ENCODE peak calls at places on chromosomes 3 and 15, in seven cellular contexts. C is dermis blood vessel endothelial cell, V is smooth muscle cell of the brain vasculature, M is NCI-H1105, E is germinal center, G is NCI-H345, K is aorta. R is an unnamed sample.
A peak's percentile ranks its signal among the peaks of the same experiment; 100 is the strongest.

GRCh38 chr3:127480196-127480933 is 110.2 kb downstream of the TPRA1 start:
- DNase-seq in K (peak; percentile 49), M (no peak), E (no peak), G (no peak), V (no peak), C (no peak), R (no peak)

GRCh38 chr15:69679623-69680228 is 227.1 kb downstream of the RPLP1 start:
- DNase-seq in C (no peak), M (no peak), G (no peak), E (no peak), K (no peak), V (no peak), R (peak; percentile 34)

GRCh38 chr3:72336821-72337479 is 511.3 kb downstream of the SHQ1 start:
- DNase-seq in M (peak; percentile 34), V (no peak), K (peak; percentile 89), C (peak; percentile 45), G (peak; percentile 84), E (no peak), R (no peak)

GRCh38 chr3:188385295-188385694 is 231.3 kb downstream of the LPP start:
- DNase-seq in G (no peak), V (no peak), C (no peak), E (no peak), M (no peak), K (no peak), R (no peak)

GRCh38 chr3:174438501-174439156 is 420.5 kb upstream of the NAALADL2 start:
- DNase-seq in C (no peak), K (no peak), M (no peak), E (no peak), V (no peak), G (no peak), R (no peak)

GRCh38 chr3:112027839-112028238 is 6.7 kb upstream of the TMPRSS7 start:
- DNase-seq in K (no peak), M (no peak), E (no peak), C (no peak), G (peak; percentile 34), V (no peak), R (no peak)

GRCh38 chr3:116148881-116149530 is 296.3 kb downstream of the LSAMP start:
- DNase-seq in M (no peak), C (no peak), E (no peak), G (peak; percentile 7), V (no peak), K (no peak), R (no peak)

GRCh38 chr3:114556832-114557231 is 263.0 kb downstream of the TIGIT start:
- DNase-seq in C (no peak), G (no peak), K (no peak), E (no peak), M (no peak), V (no peak), R (no peak)

GRCh38 chr3:168973206-168973605 is 690.3 kb downstream of the MECOM start:
- DNase-seq in K (no peak), C (no peak), E (no peak), M (no peak), G (no peak), V (no peak), R (no peak)

GRCh38 chr15:39426552-39427532 is 154.0 kb upstream of the THBS1 start:
- DNase-seq in V (peak; percentile 55), C (no peak), G (peak; percentile 40), E (no peak), K (peak; percentile 77), M (no peak), R (peak; percentile 34)

GRCh38 chr15:81939604-81940440 is 106.0 kb downstream of the MEX3B start:
- DNase-seq in G (no peak), C (peak; percentile 73), M (no peak), V (no peak), E (peak; percentile 33), K (no peak), R (peak; percentile 8)

GRCh38 chr3:14507345-14507741 is 32.8 kb downstream of the GRIP2 start:
- DNase-seq in M (no peak), E (no peak), C (no peak), G (no peak), K (no peak), V (no peak), R (no peak)

GRCh38 chr3:101381809-101382208 is 61.4 kb upstream of the IMPG2 start:
- DNase-seq in C (peak; percentile 53), E (no peak), K (no peak), V (peak; percentile 9), G (peak; percentile 4), M (peak; percentile 52), R (no peak)

GRCh38 chr3:19256313-19256712 is 108.0 kb downstream of the KCNH8 start:
- DNase-seq in G (no peak), E (no peak), C (no peak), K (no peak), V (no peak), M (no peak), R (no peak)

GRCh38 chr15:36831915-36832310 is 252.5 kb downstream of the CDIN1 start:
- DNase-seq in E (no peak), C (peak; percentile 7), V (no peak), K (no peak), G (peak; percentile 78), M (peak; percentile 57), R (no peak)

GRCh38 chr3:182484682-182485081 is 308.6 kb upstream of the ATP11B start:
- DNase-seq in E (no peak), V (no peak), M (no peak), C (no peak), G (no peak), K (no peak), R (no peak)

GRCh38 chr3:133742351-133743091 is 3.7 kb upstream of the TF start:
- DNase-seq in K (no peak), C (no peak), G (peak; percentile 4), E (no peak), V (peak; percentile 41), M (no peak), R (no peak)

GRCh38 chr15:78910836-78911235 is 34.0 kb downstream of the CTSH start:
- DNase-seq in V (no peak), G (no peak), E (no peak), K (no peak), M (no peak), C (no peak), R (no peak)

GRCh38 chr3:118974356-118975097 is 60.1 kb downstream of the IGSF11 start:
- DNase-seq in V (no peak), E (no peak), C (no peak), M (peak; percentile 24), G (no peak), K (no peak), R (no peak)

GRCh38 chr3:186417791-186418190 is 55.8 kb upstream of the DGKG start:
- DNase-seq in G (no peak), E (no peak), C (no peak), M (no peak), V (no peak), K (no peak), R (no peak)

GRCh38 chr3:10511809-10512494 is 6.6 kb upstream of the ATP2B2 start:
- DNase-seq in K (peak; percentile 45), C (no peak), E (no peak), V (no peak), M (no peak), G (no peak), R (no peak)

GRCh38 chr3:3998140-3998977 is 199.1 kb downstream of the LRRN1 start:
- DNase-seq in G (peak; percentile 46), E (peak; percentile 3), C (peak; percentile 11), V (no peak), M (no peak), K (no peak), R (peak; percentile 7)

GRCh38 chr3:56303508-56303907 is 164.8 kb downstream of the ERC2 start:
- DNase-seq in C (peak; percentile 47), G (no peak), K (no peak), V (no peak), E (peak; percentile 61), M (no peak), R (no peak)

GRCh38 chr15:45572627-45573026 is 14.6 kb upstream of the BLOC1S6 start:
- DNase-seq in G (no peak), C (no peak), E (peak; percentile 36), V (no peak), K (no peak), M (no peak), R (no peak)

GRCh38 chr15:101115887-101116680 is 135.8 kb downstream of the CHSY1 start:
- DNase-seq in G (no peak), C (no peak), K (peak; percentile 82), V (peak; percentile 79), M (no peak), E (no peak), R (no peak)

GRCh38 chr3:38579146-38579545 is 70.3 kb downstream of the SCN5A start:
- DNase-seq in M (no peak), V (peak; percentile 24), C (peak; percentile 18), G (peak; percentile 6), K (no peak), E (no peak), R (no peak)

GRCh38 chr3:63228677-63229076 is 49.4 kb upstream of the SYNPR start:
- DNase-seq in V (no peak), C (peak; percentile 18), M (peak; percentile 33), E (peak; percentile 32), K (no peak), G (peak; percentile 28), R (no peak)

GRCh38 chr3:149579838-149580542 is 77.8 kb downstream of the WWTR1 start:
- DNase-seq in V (no peak), E (no peak), C (peak; percentile 64), M (no peak), G (no peak), K (no peak), R (no peak)

GRCh38 chr3:181534881-181535280 is 176.8 kb upstream of the SOX2 start:
- DNase-seq in E (no peak), V (no peak), G (no peak), K (no peak), C (no peak), M (no peak), R (no peak)

GRCh38 chr3:54003136-54003535 is 111.5 kb upstream of the SELENOK start:
- DNase-seq in E (no peak), G (no peak), C (no peak), K (no peak), V (no peak), M (no peak), R (no peak)

GRCh38 chr3:124297062-124297980 is 305.4 kb upstream of the ROPN1 start:
- DNase-seq in C (peak; percentile 76), K (no peak), G (peak; percentile 0), M (no peak), E (no peak), V (no peak), R (no peak)

GRCh38 chr3:153818338-153818737 is 302.9 kb upstream of the ARHGEF26 start:
- DNase-seq in M (no peak), K (no peak), E (no peak), G (no peak), C (no peak), V (no peak), R (no peak)

R was measured in GM12892.